ENCODE peak calls at places on chromosomes 6 and 20, in nine cellular contexts. Q, Y, J, X, T, V, C, O and W are unnamed samples.

GRCh38 chr6:148143771-148144170 is 198.9 kb upstream of the SASH1 start:
- DNase-seq in Q (no peak), C (no peak), J (no peak), T (no peak), Y (no peak), X (no peak), V (no peak), O (no peak), W (no peak)

GRCh38 chr20:50151034-50151743 is 2.3 kb downstream of the PEDS1 start:
- DNase-seq in C (no peak), T (peak; percentile 83), J (no peak), Q (no peak), Y (no peak), V (no peak), O (no peak), X (no peak), W (no peak)

GRCh38 chr6:47133230-47134000 is 91.3 kb upstream of the ADGRF1 start:
- DNase-seq in V (no peak), X (no peak), C (no peak), J (no peak), O (no peak), T (no peak), Y (no peak), Q (no peak), W (no peak)

GRCh38 chr6:33205172-33206026 is 944 bp downstream of the HSD17B8 start:
- DNase-seq in Y (no peak), O (no peak), T (peak; percentile 82), Q (peak; percentile 68), J (no peak), V (no peak), X (no peak), C (no peak), W (no peak)

GRCh38 chr20:3156811-3157619 is 2.6 kb downstream of the FASTKD5 start:
- DNase-seq in T (peak; percentile 30), V (no peak), C (no peak), J (peak; percentile 79), Y (no peak), Q (no peak), O (no peak), X (no peak), W (no peak)

GRCh38 chr6:32415521-32416019 is 8.6 kb upstream of the BTNL2 start:
- DNase-seq in T (peak; percentile 50), Q (peak; percentile 67), O (no peak), X (peak; percentile 66), C (peak; percentile 8), V (peak; percentile 66), J (peak; percentile 68), Y (peak; percentile 23), W (peak; percentile 59)

GRCh38 chr20:14775778-14776177 is 438.4 kb upstream of the FLRT3 start:
- DNase-seq in V (no peak), Y (no peak), X (no peak), O (no peak), C (no peak), T (peak; percentile 99), Q (peak; percentile 17), J (no peak), W (no peak)

GRCh38 chr20:42204261-42204660 is 586.1 kb upstream of the CHD6 start:
- DNase-seq in X (no peak), C (no peak), O (no peak), V (no peak), T (no peak), Y (no peak), Q (no peak), J (no peak), W (peak; percentile 43)

GRCh38 chr6:133179483-133179882 is 61.7 kb upstream of the EYA4 start:
- DNase-seq in T (no peak), O (no peak), J (no peak), X (no peak), V (no peak), Y (no peak), Q (no peak), C (no peak), W (no peak)

GRCh38 chr6:91098006-91098405 is 511.1 kb upstream of the MAP3K7 start:
- DNase-seq in C (no peak), V (no peak), Q (no peak), O (no peak), J (no peak), T (no peak), X (no peak), Y (no peak), W (no peak)

GRCh38 chr6:26205161-26205624 is 118.0 kb downstream of the HFE start:
- DNase-seq in Y (peak; percentile 71), J (no peak), O (peak; percentile 39), Q (peak; percentile 84), C (peak; percentile 6), X (peak; percentile 76), V (peak; percentile 85), T (peak; percentile 74), W (peak; percentile 18)

GRCh38 chr6:47103931-47104330 is 61.8 kb upstream of the ADGRF1 start:
- DNase-seq in V (no peak), C (no peak), J (no peak), X (no peak), Y (no peak), T (peak; percentile 90), O (no peak), Q (no peak), W (no peak)

GRCh38 chr20:62776692-62777527 is 19.4 kb upstream of the MRGBP start:
- DNase-seq in V (no peak), Q (peak; percentile 56), X (no peak), O (no peak), T (peak; percentile 41), Y (no peak), C (no peak), J (no peak), W (no peak)

GRCh38 chr20:50415516-50416268 is 94.5 kb upstream of the PTPN1 start:
- DNase-seq in X (peak; percentile 100), V (peak; percentile 100), O (no peak), J (no peak), Y (peak; percentile 99), Q (peak; percentile 93), C (peak; percentile 82), T (no peak), W (peak; percentile 95)

GRCh38 chr6:21907291-21907690 is 313.7 kb downstream of the SOX4 start:
- DNase-seq in Q (no peak), C (no peak), V (no peak), Y (no peak), O (no peak), X (no peak), T (no peak), J (no peak), W (no peak)

GRCh38 chr6:99841297-99841696 is 152.7 kb downstream of the MCHR2 start:
- DNase-seq in X (no peak), T (peak; percentile 88), J (no peak), Y (no peak), C (no peak), O (no peak), Q (no peak), V (no peak), W (no peak)

GRCh38 chr6:148657053-148657452 is 89.8 kb upstream of the UST start:
- DNase-seq in O (no peak), X (no peak), T (peak; percentile 84), Q (peak; percentile 53), V (no peak), Y (no peak), C (no peak), J (no peak), W (peak; percentile 17)

GRCh38 chr6:73857341-73857890 is 161.4 kb downstream of the CD109 start:
- DNase-seq in X (no peak), O (no peak), J (no peak), Y (no peak), Q (no peak), C (no peak), V (no peak), T (no peak), W (no peak)

GRCh38 chr6:142280265-142280664 is 21.5 kb upstream of the ADGRG6 start:
- DNase-seq in Y (no peak), V (no peak), Q (no peak), X (no peak), T (no peak), J (no peak), C (no peak), O (no peak), W (no peak)

GRCh38 chr20:51554538-51555165 is 12.1 kb upstream of the NFATC2 start:
- DNase-seq in V (no peak), J (no peak), T (peak; percentile 47), Y (no peak), C (no peak), O (no peak), Q (no peak), X (no peak), W (no peak)

GRCh38 chr6:52877168-52877567 is 32.3 kb downstream of the GSTA3 start:
- DNase-seq in V (no peak), X (no peak), J (no peak), O (no peak), T (peak; percentile 92), C (no peak), Q (peak; percentile 77), Y (no peak), W (no peak)

GRCh38 chr6:37103169-37104039 is 66.5 kb upstream of the PIM1 start:
- DNase-seq in J (no peak), X (peak; percentile 60), Q (peak; percentile 54), Y (peak; percentile 39), O (no peak), T (peak; percentile 20), V (peak; percentile 77), C (peak; percentile 2), W (no peak)

GRCh38 chr6:8064638-8065518 is 689 bp upstream of the BLOC1S5 start:
- DNase-seq in O (no peak), Y (no peak), T (no peak), V (no peak), J (no peak), X (no peak), C (no peak), Q (no peak), W (no peak)